ENCODE peak calls at places on chromosome 7, in six cellular contexts. B is GM23338, J is lower lobe of right lung, U is RWPE1, X is GM12865, H is AG09309. P is an unnamed sample.

GRCh38 chr7:149280661-149281507 is 18.9 kb downstream of the ZNF783 start:
- DNase-seq in B (no peak), J (no peak), U (no peak), X (no peak), H (no peak), P (no peak)

GRCh38 chr7:135405969-135406368 is 103.9 kb downstream of the CNOT4 start:
- DNase-seq in B (no peak), J (no peak), U (no peak), X (no peak), H (no peak), P (no peak)

GRCh38 chr7:131302876-131303707 is 24.6 kb upstream of the MKLN1 start:
- DNase-seq in B (peak), J (no peak), U (peak), X (peak), H (no peak), P (no peak)

GRCh38 chr7:74070619-74070920 is 13.0 kb upstream of the LIMK1 start:
- DNase-seq in B (no peak), J (peak), U (no peak), X (no peak), H (no peak), P (no peak)

GRCh38 chr7:70241776-70242175 is 643.5 kb downstream of the AUTS2 start:
- DNase-seq in B (peak), J (no peak), U (no peak), X (no peak), H (no peak), P (no peak)

GRCh38 chr7:3961857-3962503 is 660.9 kb downstream of the SDK1 start:
- DNase-seq in B (no peak), J (no peak), U (no peak), X (no peak), H (no peak), P (no peak)

GRCh38 chr7:19113855-19114590 is 3.4 kb downstream of the TWIST1 start:
- DNase-seq in B (no peak), J (no peak), U (peak), X (no peak), H (no peak), P (no peak)

GRCh38 chr7:116230191-116231005 is 20.1 kb downstream of the TES start:
- DNase-seq in B (no peak), J (no peak), U (no peak), X (peak), H (no peak), P (no peak)

GRCh38 chr7:155368894-155369600 is 71.4 kb downstream of the INSIG1 start:
- DNase-seq in B (no peak), J (peak), U (no peak), X (no peak), H (no peak), P (no peak)

GRCh38 chr7:26860361-26860760 is 4.0 kb downstream of the SKAP2 start:
- DNase-seq in B (peak), J (no peak), U (no peak), X (no peak), H (no peak), P (no peak)

GRCh38 chr7:87474533-87475358 is 734 bp downstream of the ABCB4 start:
- DNase-seq in B (peak), J (no peak), U (no peak), X (peak), H (peak), P (no peak)

GRCh38 chr7:53350241-53350640 is 314.8 kb downstream of the POM121L12 start:
- DNase-seq in B (peak), J (no peak), U (peak), X (no peak), H (no peak), P (no peak)

GRCh38 chr7:133770863-133771492 is 356.2 kb upstream of the LRGUK start:
- DNase-seq in B (no peak), J (no peak), U (no peak), X (no peak), H (no peak), P (no peak)

GRCh38 chr7:2639994-2640830 is 8.4 kb downstream of the TTYH3 start:
- DNase-seq in B (no peak), J (no peak), U (no peak), X (no peak), H (no peak), P (no peak)

GRCh38 chr7:3063016-3063753 is 19.5 kb upstream of the CARD11 start:
- DNase-seq in B (no peak), J (no peak), U (no peak), X (peak), H (no peak), P (peak)

GRCh38 chr7:42502022-42502421 is 265.0 kb upstream of the GLI3 start:
- DNase-seq in B (no peak), J (no peak), U (peak), X (no peak), H (no peak), P (no peak)

GRCh38 chr7:30074422-30075030 is 46.3 kb downstream of the PLEKHA8 start:
- DNase-seq in B (peak), J (no peak), U (peak), X (peak), H (no peak), P (no peak)

GRCh38 chr7:114851406-114852025 is 70.4 kb upstream of the MDFIC start:
- DNase-seq in B (no peak), J (no peak), U (no peak), X (no peak), H (no peak), P (no peak)

GRCh38 chr7:155931386-155932085 is 119.3 kb upstream of the SHH start:
- DNase-seq in B (no peak), J (no peak), U (no peak), X (no peak), H (no peak), P (no peak)

DNA sequence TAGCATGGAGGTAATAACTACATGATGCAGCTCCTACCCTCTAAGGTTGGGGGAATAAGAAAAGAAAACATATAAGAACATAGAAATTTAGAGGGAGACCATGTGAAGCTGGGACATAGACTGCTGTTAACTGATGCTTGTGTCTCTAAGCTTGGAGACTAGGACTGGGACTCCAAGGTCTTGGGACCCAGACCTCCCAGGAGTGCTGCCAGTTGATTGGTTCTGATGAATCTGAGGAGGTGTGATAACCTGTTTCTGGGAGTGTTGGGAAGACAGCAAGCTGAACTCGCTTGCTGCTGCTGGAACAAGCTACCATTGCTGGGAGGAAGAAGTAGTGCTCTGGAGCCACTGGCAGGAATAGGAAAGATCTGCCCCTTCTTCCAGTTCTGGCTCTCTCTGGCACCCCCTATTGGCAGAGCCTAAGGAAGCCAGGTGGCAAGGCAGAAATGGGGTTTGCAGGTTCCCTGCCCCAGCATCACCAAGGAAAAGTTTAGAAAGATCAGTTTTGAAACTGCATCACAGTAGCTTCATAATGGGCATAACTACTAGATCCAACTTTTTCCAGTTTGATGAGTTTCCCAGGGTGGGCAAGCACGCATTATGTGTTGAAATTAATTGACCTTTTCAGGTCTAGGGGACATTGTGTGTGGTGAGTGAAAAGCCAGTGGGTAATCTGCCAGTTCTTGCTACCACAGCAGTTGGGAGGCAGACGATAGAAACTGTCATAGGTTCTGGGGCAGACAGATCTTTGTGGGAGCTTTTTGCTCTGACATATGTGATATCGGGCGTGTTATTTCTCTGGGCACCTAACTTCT is 140.7 kb downstream of the SND1 start:
- DNase-seq in B (peak), J (no peak), U (no peak), X (peak), H (no peak), P (peak)
- TF ChIP-seq CTCF in B (peak), J (peak), U (no peak), X (peak), H (peak), P (peak)

GRCh38 chr7:139813689-139814088 is 15.4 kb upstream of the TBXAS1 start:
- DNase-seq in B (no peak), J (no peak), U (no peak), X (no peak), H (no peak), P (no peak)

GRCh38 chr7:139813141-139813540 is 15.9 kb upstream of the TBXAS1 start:
- DNase-seq in B (no peak), J (no peak), U (no peak), X (no peak), H (no peak), P (no peak)

GRCh38 chr7:139808401-139808800 is 20.7 kb upstream of the TBXAS1 start:
- DNase-seq in B (no peak), J (no peak), U (no peak), X (no peak), H (no peak), P (no peak)

GRCh38 chr7:139808846-139809442 is 20.1 kb upstream of the TBXAS1 start:
- DNase-seq in B (no peak), J (no peak), U (no peak), X (no peak), H (no peak), P (no peak)

DNA sequence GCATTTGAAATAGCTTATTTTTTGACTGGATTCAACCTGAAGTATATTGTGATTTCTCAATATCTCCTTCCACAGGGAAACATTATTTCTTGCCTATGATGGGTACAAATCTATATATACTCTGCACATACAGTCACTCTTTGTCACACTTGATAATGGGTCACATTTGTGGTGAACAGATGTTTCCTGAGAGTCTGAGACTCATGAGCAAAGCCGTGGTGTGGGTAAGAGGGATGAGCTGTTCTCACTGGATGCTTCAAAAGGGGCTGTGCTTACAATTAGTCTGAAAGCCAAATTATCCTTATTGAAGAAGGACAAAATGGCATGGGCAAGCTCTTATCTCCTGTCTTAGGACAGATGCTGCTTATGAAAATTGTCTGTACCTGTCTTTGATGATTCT is 18.0 kb upstream of the TBXAS1 start:
- DNase-seq in B (no peak), J (no peak), U (no peak), X (no peak), H (no peak), P (no peak)
- TF ChIP-seq CTCF in B (no peak), J (no peak), U (no peak), X (no peak), H (no peak), P (no peak)

GRCh38 chr7:107045980-107046379 is 1.5 kb downstream of the PRKAR2B start:
- DNase-seq in B (no peak), J (no peak), U (no peak), X (no peak), H (peak), P (no peak)

GRCh38 chr7:107046511-107047259 is 2.2 kb downstream of the PRKAR2B start:
- DNase-seq in B (no peak), J (no peak), U (no peak), X (no peak), H (no peak), P (no peak)

GRCh38 chr7:107045195-107045960 is 873 bp downstream of the PRKAR2B start:
- DNase-seq in B (peak), J (no peak), U (no peak), X (no peak), H (no peak), P (no peak)

GRCh38 chr7:107043916-107044346 is 574 bp upstream of the PRKAR2B start:
- DNase-seq in B (no peak), J (no peak), U (no peak), X (no peak), H (no peak), P (no peak)

DNA sequence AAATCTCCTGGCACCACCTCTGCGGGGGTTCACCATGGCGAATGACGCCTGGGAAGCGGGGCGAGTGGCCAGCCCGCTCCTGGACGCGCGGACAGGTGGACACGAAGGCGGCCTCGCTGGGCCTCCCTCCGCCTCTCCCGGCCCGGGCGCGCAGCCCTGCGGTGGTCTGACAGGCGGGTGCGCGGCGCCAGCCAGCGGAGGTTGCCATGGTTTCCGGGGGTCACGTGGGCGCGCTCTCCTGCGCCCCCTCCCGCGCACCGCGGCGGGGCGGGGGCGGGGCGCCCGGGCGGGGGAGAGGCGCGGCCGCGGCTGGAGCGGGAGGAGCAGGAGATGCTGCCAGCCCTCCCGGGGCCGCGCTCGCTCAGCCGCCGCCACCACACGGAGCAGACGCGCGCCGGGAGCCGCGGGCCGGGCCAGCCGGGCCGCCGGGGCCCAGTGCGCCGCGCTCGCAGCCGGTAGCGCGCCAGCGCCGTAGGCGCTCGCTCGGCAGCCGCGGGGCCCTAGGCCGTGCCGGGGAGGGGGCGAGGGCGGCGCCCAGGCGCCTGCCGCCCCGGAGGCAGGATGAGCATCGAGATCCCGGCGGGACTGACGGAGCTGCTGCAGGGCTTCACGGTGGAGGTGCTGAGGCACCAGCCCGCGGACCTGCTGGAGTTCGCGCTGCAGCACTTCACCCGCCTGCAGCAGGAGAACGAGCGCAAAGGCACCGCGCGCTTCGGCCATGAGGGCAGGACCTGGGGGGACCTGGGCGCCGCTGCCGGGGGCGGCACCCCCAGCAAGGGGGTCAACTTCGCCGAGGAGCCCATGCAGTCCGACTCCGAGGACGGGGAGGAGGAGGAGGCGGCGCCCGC is at the start of gene PRKAR2B:
- DNase-seq in B (peak), J (peak), U (peak), X (peak), H (no peak), P (peak)
- TF ChIP-seq CTCF in B (no peak), J (no peak), U (no peak), X (no peak), H (no peak), P (no peak)

GRCh38 chr7:128946936-128947830 is 9.5 kb downstream of the IRF5 start:
- DNase-seq in B (peak), J (no peak), U (no peak), X (peak), H (no peak), P (no peak)
- TF ChIP-seq CTCF in B (peak), J (no peak), U (no peak), X (peak), H (peak), P (no peak)

DNA sequence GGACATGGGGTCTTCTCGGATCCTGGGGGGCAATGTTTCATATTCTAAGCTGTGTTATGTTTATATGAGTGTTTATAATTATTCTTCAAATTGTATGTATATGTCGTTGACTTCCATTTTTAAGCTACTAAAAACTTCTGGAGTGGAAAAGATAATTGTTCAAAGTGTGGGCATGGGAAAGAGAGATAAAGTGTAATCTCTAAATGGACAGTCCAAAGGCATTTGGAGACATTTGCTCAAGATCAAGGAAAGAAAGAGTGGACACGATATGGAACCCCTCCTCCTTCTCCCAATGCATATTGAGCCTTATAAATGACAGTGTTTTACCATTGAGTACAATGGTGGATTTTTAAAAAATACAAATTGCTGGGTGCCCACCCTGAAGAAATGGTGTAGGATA is 81.1 kb downstream of the SDHAF3 start:
- DNase-seq in B (no peak), J (no peak), U (no peak), X (no peak), H (no peak), P (no peak)
- TF ChIP-seq CTCF in B (no peak), J (no peak), U (no peak), X (no peak), H (no peak), P (no peak)

GRCh38 chr7:104859754-104860426 is 154.1 kb upstream of the KMT2E start:
- DNase-seq in B (no peak), J (no peak), U (no peak), X (no peak), H (no peak), P (no peak)

GRCh38 chr7:104857458-104858425 is 156.3 kb upstream of the KMT2E start:
- DNase-seq in B (no peak), J (no peak), U (no peak), X (peak), H (no peak), P (no peak)

GRCh38 chr7:104861729-104862128 is 152.3 kb upstream of the KMT2E start:
- DNase-seq in B (no peak), J (no peak), U (no peak), X (no peak), H (no peak), P (no peak)

DNA sequence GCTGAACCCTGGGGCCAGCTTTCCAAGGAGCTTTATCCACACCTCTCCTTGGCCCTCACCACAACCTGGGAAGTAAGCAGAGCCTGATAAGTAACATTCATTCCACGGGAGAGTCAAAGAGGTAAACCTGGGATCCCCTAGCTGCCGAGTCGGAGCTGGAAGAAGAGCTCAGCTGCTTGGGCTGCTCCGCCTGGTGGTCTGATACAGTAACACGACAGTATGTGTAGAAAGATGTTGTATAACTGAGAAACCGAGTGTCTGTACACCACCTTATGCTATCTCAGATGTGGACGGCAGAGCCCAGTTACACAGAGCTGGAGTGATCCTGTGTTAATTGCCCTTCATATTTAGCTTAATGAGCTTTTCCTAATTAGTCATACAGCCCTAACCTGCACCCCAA is 151.3 kb upstream of the KMT2E start:
- DNase-seq in B (peak), J (no peak), U (no peak), X (no peak), H (no peak), P (no peak)
- TF ChIP-seq CTCF in B (peak), J (no peak), U (no peak), X (peak), H (peak), P (no peak)

GRCh38 chr7:100126931-100127865 is at the start of gene MBLAC1:
- DNase-seq in B (peak), J (peak), U (peak), X (peak), H (peak), P (peak)
- TF ChIP-seq CTCF in B (no peak), J (no peak), U (no peak), X (no peak), H (no peak), P (no peak)

GRCh38 chr7:823639-824038 is 8.6 kb upstream of the SUN1 start:
- DNase-seq in B (no peak), J (no peak), U (no peak), X (no peak), H (no peak), P (no peak)

GRCh38 chr7:822692-823276 is 9.5 kb upstream of the SUN1 start:
- DNase-seq in B (peak), J (no peak), U (no peak), X (no peak), H (no peak), P (no peak)

GRCh38 chr7:820341-820740 is 11.9 kb upstream of the SUN1 start:
- DNase-seq in B (no peak), J (no peak), U (no peak), X (peak), H (no peak), P (no peak)

GRCh38 chr7:824106-824505 is 8.2 kb upstream of the SUN1 start:
- DNase-seq in B (no peak), J (no peak), U (no peak), X (no peak), H (no peak), P (no peak)

DNA sequence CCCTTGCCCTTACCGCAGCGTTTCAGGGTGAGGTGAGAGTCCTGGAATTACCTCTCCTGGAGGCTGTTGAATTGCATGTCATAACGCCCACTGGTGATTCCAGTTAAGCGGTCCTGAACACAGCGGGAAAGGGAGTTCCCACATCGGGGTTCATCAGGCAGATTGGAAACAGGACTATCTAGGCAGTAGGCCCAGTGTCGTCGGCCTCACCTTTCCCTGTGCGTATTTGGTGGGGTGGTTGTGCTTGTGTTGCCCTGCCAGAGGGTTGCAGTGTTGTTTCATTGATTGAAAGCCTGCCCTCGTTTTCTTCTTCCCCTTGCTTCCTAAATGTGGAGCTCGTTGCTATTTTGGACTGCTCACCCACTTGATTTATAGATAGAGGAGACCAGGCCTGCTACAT is 10.6 kb upstream of the SUN1 start:
- DNase-seq in B (no peak), J (peak), U (no peak), X (no peak), H (no peak), P (no peak)
- TF ChIP-seq CTCF in B (no peak), J (no peak), U (no peak), X (no peak), H (no peak), P (no peak)

DNA sequence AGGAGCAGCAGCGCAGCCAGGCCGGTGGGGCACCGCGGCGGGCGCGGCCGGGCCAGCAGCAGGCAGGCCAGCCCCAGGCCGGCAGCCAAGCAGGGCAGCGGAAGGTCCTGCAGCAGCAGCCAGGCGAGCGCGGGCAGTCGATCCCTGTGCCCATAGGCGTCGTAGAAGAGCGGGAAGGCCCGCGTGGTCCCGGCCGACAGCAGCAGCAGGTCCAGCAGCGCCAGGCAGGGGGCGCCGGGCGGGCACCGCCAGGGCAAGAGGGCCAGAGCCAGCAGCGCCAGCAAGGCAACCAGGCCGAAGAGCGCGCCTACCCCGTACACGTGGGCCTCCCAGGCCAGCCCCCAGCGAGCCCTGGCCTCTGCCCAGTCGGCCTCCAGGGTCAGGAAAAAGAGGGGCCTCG is 8.4 kb upstream of the RBM28 start:
- DNase-seq in B (peak), J (peak), U (no peak), X (no peak), H (no peak), P (peak)
- TF ChIP-seq CTCF in B (peak), J (peak), U (peak), X (no peak), H (peak), P (peak)